ENCODE peak calls at places on chromosomes 5 and 9, in six cellular contexts. One of them, this sample, is unnamed.
A peak's percentile ranks its signal among the peaks of the same experiment; 100 is the strongest.

GRCh38 chr9:117800389-117800788 is 96.2 kb downstream of the TLR4 start:
- DNase-seq in NCI-H226: no peak
- DNase-seq in KBM-7: no peak
- DNase-seq in aorta: no peak
- DNase-seq in GM12892: no peak
- DNase-seq in NCI-H2081 treated with DMSO at 0.1 percent for 48 hours: no peak
- DNase-seq in this sample: no peak

GRCh38 chr9:95150903-95151302 is 166.6 kb downstream of the FANCC start:
- DNase-seq in NCI-H2081 treated with DMSO at 0.1 percent for 48 hours: no peak
- DNase-seq in aorta: no peak
- DNase-seq in GM12892: no peak
- DNase-seq in KBM-7: no peak
- DNase-seq in NCI-H226: no peak
- DNase-seq in this sample: no peak

GRCh38 chr5:37717613-37718431 is 122.0 kb downstream of the GDNF start:
- DNase-seq in KBM-7: no peak
- DNase-seq in NCI-H2081 treated with DMSO at 0.1 percent for 48 hours: peak; percentile 81
- DNase-seq in aorta: no peak
- DNase-seq in NCI-H226: peak; percentile 72
- DNase-seq in GM12892: no peak
- DNase-seq in this sample: peak; percentile 86

GRCh38 chr5:135203593-135204036 is 169.6 kb upstream of the PITX1 start:
- DNase-seq in NCI-H2081 treated with DMSO at 0.1 percent for 48 hours: no peak
- DNase-seq in GM12892: no peak
- DNase-seq in aorta: no peak
- DNase-seq in NCI-H226: no peak
- DNase-seq in KBM-7: peak; percentile 77
- DNase-seq in this sample: peak; percentile 12

GRCh38 chr9:126148994-126149393 is 177.6 kb upstream of the MVB12B start:
- DNase-seq in NCI-H226: no peak
- DNase-seq in GM12892: no peak
- DNase-seq in KBM-7: no peak
- DNase-seq in aorta: no peak
- DNase-seq in NCI-H2081 treated with DMSO at 0.1 percent for 48 hours: no peak
- DNase-seq in this sample: no peak

GRCh38 chr9:34992376-34992951 is 2.9 kb downstream of the DNAJB5 start:
- DNase-seq in NCI-H2081 treated with DMSO at 0.1 percent for 48 hours: no peak
- DNase-seq in KBM-7: peak; percentile 27
- DNase-seq in GM12892: no peak
- DNase-seq in NCI-H226: no peak
- DNase-seq in aorta: peak; percentile 85
- DNase-seq in this sample: no peak

GRCh38 chr5:100706796-100707195 is 171.6 kb downstream of the FAM174A start:
- DNase-seq in KBM-7: peak; percentile 72
- DNase-seq in NCI-H226: peak; percentile 32
- DNase-seq in NCI-H2081 treated with DMSO at 0.1 percent for 48 hours: no peak
- DNase-seq in aorta: no peak
- DNase-seq in GM12892: no peak
- DNase-seq in this sample: no peak

GRCh38 chr5:127909078-127909477 is 174.5 kb upstream of the SLC12A2 start:
- DNase-seq in aorta: no peak
- DNase-seq in NCI-H226: peak; percentile 13
- DNase-seq in KBM-7: peak; percentile 37
- DNase-seq in GM12892: no peak
- DNase-seq in NCI-H2081 treated with DMSO at 0.1 percent for 48 hours: no peak
- DNase-seq in this sample: peak; percentile 53

GRCh38 chr5:152527358-152528048 is 122.4 kb upstream of the NMUR2 start:
- DNase-seq in NCI-H226: no peak
- DNase-seq in NCI-H2081 treated with DMSO at 0.1 percent for 48 hours: no peak
- DNase-seq in GM12892: no peak
- DNase-seq in aorta: no peak
- DNase-seq in KBM-7: no peak
- DNase-seq in this sample: no peak

GRCh38 chr9:134063876-134064450 is 3.9 kb downstream of the BRD3 start:
- DNase-seq in aorta: no peak
- DNase-seq in KBM-7: no peak
- DNase-seq in GM12892: no peak
- DNase-seq in NCI-H226: no peak
- DNase-seq in NCI-H2081 treated with DMSO at 0.1 percent for 48 hours: no peak
- DNase-seq in this sample: no peak

GRCh38 chr9:107739601-107740082 is 250.1 kb upstream of the KLF4 start:
- DNase-seq in KBM-7: no peak
- DNase-seq in GM12892: no peak
- DNase-seq in aorta: peak; percentile 90
- DNase-seq in NCI-H226: peak; percentile 76
- DNase-seq in NCI-H2081 treated with DMSO at 0.1 percent for 48 hours: no peak
- DNase-seq in this sample: peak; percentile 11

GRCh38 chr5:138649775-138650174 is 74.6 kb upstream of the HSPA9 start:
- DNase-seq in NCI-H226: no peak
- DNase-seq in GM12892: no peak
- DNase-seq in KBM-7: no peak
- DNase-seq in aorta: no peak
- DNase-seq in NCI-H2081 treated with DMSO at 0.1 percent for 48 hours: no peak
- DNase-seq in this sample: no peak

GRCh38 chr9:36064448-36065037 is 27.8 kb downstream of the RECK start:
- DNase-seq in NCI-H2081 treated with DMSO at 0.1 percent for 48 hours: no peak
- DNase-seq in NCI-H226: peak; percentile 47
- DNase-seq in GM12892: no peak
- DNase-seq in aorta: no peak
- DNase-seq in KBM-7: no peak
- DNase-seq in this sample: no peak

GRCh38 chr9:135680091-135680490 is 17.0 kb downstream of the LCN9 start:
- DNase-seq in NCI-H226: no peak
- DNase-seq in NCI-H2081 treated with DMSO at 0.1 percent for 48 hours: no peak
- DNase-seq in KBM-7: no peak
- DNase-seq in aorta: no peak
- DNase-seq in GM12892: no peak
- DNase-seq in this sample: no peak

GRCh38 chr9:125889122-125889523 is 141.9 kb downstream of the PBX3 start:
- DNase-seq in GM12892: no peak
- DNase-seq in NCI-H226: no peak
- DNase-seq in KBM-7: peak; percentile 55
- DNase-seq in NCI-H2081 treated with DMSO at 0.1 percent for 48 hours: no peak
- DNase-seq in aorta: peak; percentile 47
- DNase-seq in this sample: peak; percentile 43

GRCh38 chr5:51902512-51902911 is 519.3 kb downstream of the ISL1 start:
- DNase-seq in aorta: no peak
- DNase-seq in NCI-H2081 treated with DMSO at 0.1 percent for 48 hours: no peak
- DNase-seq in KBM-7: no peak
- DNase-seq in NCI-H226: no peak
- DNase-seq in GM12892: no peak
- DNase-seq in this sample: peak; percentile 92

GRCh38 chr5:112862085-112862484 is 998 bp downstream of the SRP19 start:
- DNase-seq in GM12892: no peak
- DNase-seq in aorta: no peak
- DNase-seq in KBM-7: no peak
- DNase-seq in NCI-H226: no peak
- DNase-seq in NCI-H2081 treated with DMSO at 0.1 percent for 48 hours: no peak
- DNase-seq in this sample: peak; percentile 21

GRCh38 chr9:120950421-120951388 is 24.1 kb upstream of the TRAF1 start:
- DNase-seq in NCI-H226: no peak
- DNase-seq in GM12892: no peak
- DNase-seq in KBM-7: peak; percentile 58
- DNase-seq in NCI-H2081 treated with DMSO at 0.1 percent for 48 hours: no peak
- DNase-seq in aorta: no peak
- DNase-seq in this sample: no peak

GRCh38 chr9:112841261-112841660 is 49.4 kb downstream of the SLC46A2 start:
- DNase-seq in NCI-H226: no peak
- DNase-seq in KBM-7: peak; percentile 25
- DNase-seq in NCI-H2081 treated with DMSO at 0.1 percent for 48 hours: no peak
- DNase-seq in GM12892: no peak
- DNase-seq in aorta: no peak
- DNase-seq in this sample: no peak

GRCh38 chr5:178547753-178548415 is 42.3 kb downstream of the COL23A1 start:
- DNase-seq in KBM-7: no peak
- DNase-seq in aorta: peak; percentile 43
- DNase-seq in NCI-H226: no peak
- DNase-seq in NCI-H2081 treated with DMSO at 0.1 percent for 48 hours: no peak
- DNase-seq in GM12892: no peak
- DNase-seq in this sample: no peak

GRCh38 chr9:82021198-82021597 is 32.6 kb downstream of the SPATA31D1 start:
- DNase-seq in GM12892: no peak
- DNase-seq in aorta: no peak
- DNase-seq in NCI-H2081 treated with DMSO at 0.1 percent for 48 hours: no peak
- DNase-seq in KBM-7: peak; percentile 1
- DNase-seq in NCI-H226: peak; percentile 68
- DNase-seq in this sample: no peak

GRCh38 chr9:120713257-120714087 is 798 bp downstream of the MEGF9 start:
- DNase-seq in NCI-H2081 treated with DMSO at 0.1 percent for 48 hours: no peak
- DNase-seq in aorta: peak; percentile 61
- DNase-seq in KBM-7: peak; percentile 45
- DNase-seq in GM12892: no peak
- DNase-seq in NCI-H226: no peak
- DNase-seq in this sample: no peak

This sample was measured in NCI-H146.